ENCODE peak calls at places on chromosomes 2 and 18, in four cellular contexts. K, L, O and G are unnamed samples. For H3F3A, the result is how much of the 10 kb centered on the place peaks cover.

GRCh38 chr2:61471905-61472805 is 1.3 kb upstream of the USP34 start:
- DNase-seq in K (peak), L (peak), O (peak), G (peak)

GRCh38 chr2:170354409-170354808 is 176.5 kb downstream of the MYO3B start:
- DNase-seq in K (no peak), L (no peak), O (peak), G (no peak)

GRCh38 chr2:10392100-10392499 is 56.0 kb downstream of the ODC1 start:
- DNase-seq in K (no peak), L (no peak), O (no peak), G (no peak)

GRCh38 chr18:55114856-55115255 is 155.6 kb upstream of the CCDC68 start:
- DNase-seq in K (no peak), L (no peak), O (no peak), G (no peak)

GRCh38 chr2:10688921-10689807 is 611 bp downstream of the NOL10 start:
- DNase-seq in K (no peak), L (peak), O (no peak), G (no peak)

GRCh38 chr2:82314836-82315472 is 2010.4 kb upstream of the LRRTM1 start:
- DNase-seq in K (no peak), L (no peak), O (no peak), G (no peak)

GRCh38 chr2:156891609-156892008 is 365.9 kb upstream of the GALNT5 start:
- DNase-seq in K (no peak), L (no peak), O (no peak), G (no peak)

GRCh38 chr18:6270791-6271216 is 143.9 kb downstream of the L3MBTL4 start:
- DNase-seq in K (no peak), L (no peak), O (no peak), G (no peak)

GRCh38 chr2:138814123-138814883 is 34.1 kb upstream of the NXPH2 start:
- DNase-seq in K (peak), L (no peak), O (peak), G (peak)

GRCh38 chr2:229027353-229028115 is 243.6 kb downstream of the PID1 start:
- DNase-seq in K (no peak), L (no peak), O (no peak), G (no peak)

GRCh38 chr2:46875226-46875899 is 40.2 kb downstream of the MCFD2 start:
- DNase-seq in K (no peak), L (no peak), O (no peak), G (no peak)

GRCh38 chr2:162524192-162524591 is 180.3 kb downstream of the GCA start:
- DNase-seq in K (peak), L (no peak), O (peak), G (no peak)

GRCh38 chr18:48892146-48892855 is 58.5 kb downstream of the SMAD7 start:
- DNase-seq in K (no peak), L (no peak), O (no peak), G (no peak)

GRCh38 chr2:217936952-217937351 is 65.8 kb downstream of the TNS1 start:
- DNase-seq in K (no peak), L (no peak), O (no peak), G (no peak)
- H3K9ac ChIP-seq in K (no peak), L (peak), O (no peak), G (no peak)

GRCh38 chr18:36441426-36441870 is 143.9 kb downstream of the FHOD3 start:
- DNase-seq in K (no peak), L (peak), O (no peak), G (no peak)
- H3F3A ChIP-seq in K (under half), L (under half), O (under half), G (under half)

DNA sequence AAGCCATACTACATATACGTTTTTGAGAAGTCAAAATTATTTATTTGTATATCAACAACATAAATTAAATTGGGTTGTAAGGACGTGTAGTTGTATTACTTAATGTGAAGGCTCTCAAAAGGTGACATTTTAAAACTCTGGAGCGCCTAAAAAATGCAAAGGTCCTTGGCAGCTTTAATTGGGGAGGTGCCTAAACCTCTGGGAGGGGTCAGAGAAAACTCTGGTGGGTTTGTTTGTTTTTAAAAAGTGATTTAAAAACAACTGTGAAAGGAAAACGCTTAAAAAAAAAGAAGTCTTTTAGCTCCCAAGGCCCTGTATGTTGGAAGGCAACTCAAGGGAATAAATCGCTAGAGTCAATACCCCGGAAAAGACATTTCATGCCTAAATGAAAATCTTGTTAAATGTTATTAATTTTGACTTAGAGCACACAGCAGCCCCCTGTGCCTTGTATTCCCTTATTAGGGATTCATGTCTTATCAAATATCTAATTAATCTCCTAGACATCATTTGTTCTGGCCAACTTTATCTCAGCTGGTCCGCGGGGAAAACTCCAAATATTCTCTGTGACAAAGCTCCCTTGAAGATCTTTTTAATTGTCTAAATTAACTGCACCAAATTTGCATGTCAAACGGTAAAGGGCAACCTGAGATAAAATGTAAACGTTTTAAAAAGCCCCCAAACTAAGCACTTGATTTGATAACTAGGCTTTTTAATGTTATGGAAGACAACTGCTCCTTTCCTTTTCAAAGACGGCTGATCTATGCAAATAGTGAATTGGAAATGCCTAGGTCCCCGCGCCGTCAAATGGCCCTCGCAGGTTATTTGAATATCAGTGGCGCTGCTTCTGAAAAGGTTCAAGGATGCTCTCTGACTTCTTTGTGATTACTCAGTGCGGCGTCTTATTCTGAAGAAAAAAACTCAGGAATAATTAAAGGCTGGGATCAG is 4.1 kb downstream of the SP9 start:
- DNase-seq in K (no peak), L (no peak), O (peak), G (no peak)
- TF ChIP-seq EZH2 in K (no peak), L (no peak), O (no peak), G (no peak)

GRCh38 chr2:219158586-219158985 is 2.0 kb downstream of the NHEJ1 start:
- DNase-seq in K (peak), L (peak), O (no peak), G (no peak)
- H3K9ac ChIP-seq in K (no peak), L (no peak), O (no peak), G (no peak)

DNA sequence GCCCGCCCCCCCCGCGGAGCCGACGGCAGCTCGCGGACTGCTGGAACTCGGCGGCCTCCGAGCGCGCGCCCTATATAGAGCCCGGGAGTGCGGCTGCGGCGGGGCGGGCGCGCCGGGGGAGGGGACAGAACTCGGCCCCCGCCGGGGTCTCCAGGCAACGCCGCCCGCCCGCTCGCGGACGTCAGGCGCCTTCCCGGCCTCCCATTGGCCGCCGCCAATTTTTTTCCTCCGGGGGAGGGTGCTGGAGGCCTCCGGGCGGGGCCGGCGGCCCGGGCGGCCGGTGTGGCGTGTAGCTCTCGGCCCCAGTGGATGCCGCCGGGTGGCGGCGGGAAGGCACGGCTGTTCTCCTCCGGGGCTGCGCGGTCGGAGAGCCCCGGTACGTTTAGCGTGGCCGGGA is at the start of gene ZFP36L2:
- DNase-seq in K (peak), L (peak), O (peak), G (peak)
- H3F3A ChIP-seq in K (under half), L (under half), O (half or more), G (half or more)

DNA sequence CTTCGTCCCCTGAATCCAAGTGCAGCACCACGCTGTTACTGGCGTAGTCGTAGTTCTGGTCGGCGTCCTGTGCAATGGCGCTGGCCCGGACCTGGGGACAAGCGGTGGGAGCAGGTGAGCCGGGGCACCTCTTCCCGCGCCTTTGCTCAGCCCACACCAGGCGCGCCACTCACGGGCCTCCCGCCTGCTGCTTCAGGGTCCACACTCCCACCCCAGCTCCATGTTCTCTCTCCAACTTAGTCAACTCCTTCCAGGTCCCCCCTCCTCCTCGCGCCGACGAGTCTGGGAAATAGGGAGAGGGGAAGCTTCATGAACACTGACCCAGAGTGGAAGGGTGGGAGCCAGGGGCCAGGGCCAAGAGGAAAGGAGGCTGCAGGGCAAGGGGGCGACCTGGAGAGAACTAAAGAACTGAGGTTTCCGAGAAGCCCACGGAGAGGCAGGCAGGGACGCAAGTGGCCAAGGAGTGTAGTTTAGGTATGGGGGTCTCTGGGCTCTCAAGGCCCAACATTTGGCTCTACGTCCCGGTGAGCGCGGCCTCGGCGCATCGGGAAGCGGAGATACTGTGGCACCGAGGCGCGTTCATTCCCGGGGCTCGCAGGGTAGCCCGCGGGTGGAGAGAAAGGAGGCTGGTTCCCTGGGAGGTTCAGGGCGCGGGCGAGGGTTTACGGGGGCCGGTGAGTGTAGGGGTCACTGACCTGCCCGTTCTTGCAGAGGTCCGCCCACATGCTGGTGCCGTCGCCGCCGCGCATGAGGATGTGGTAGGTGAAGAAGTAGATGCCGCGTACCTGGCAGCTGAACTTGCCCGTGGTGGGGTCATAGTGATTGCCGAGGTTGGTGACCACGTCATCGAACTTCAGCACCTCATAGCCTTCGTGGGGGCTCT is 1.4 kb downstream of the C1QL2 start:
- DNase-seq in K (no peak), L (no peak), O (no peak), G (no peak)
- TF ChIP-seq EZH2 in K (no peak), L (peak), O (peak), G (no peak)

GRCh38 chr2:144451443-144451842 is 68.5 kb downstream of the ZEB2 start:
- DNase-seq in K (no peak), L (no peak), O (no peak), G (no peak)

GRCh38 chr2:144452169-144453038 is 67.5 kb downstream of the ZEB2 start:
- DNase-seq in K (peak), L (peak), O (peak), G (no peak)

GRCh38 chr2:144453486-144454158 is 66.3 kb downstream of the ZEB2 start:
- DNase-seq in K (no peak), L (peak), O (no peak), G (no peak)

GRCh38 chr2:144454466-144455287 is 65.2 kb downstream of the ZEB2 start:
- DNase-seq in K (no peak), L (peak), O (no peak), G (no peak)

DNA sequence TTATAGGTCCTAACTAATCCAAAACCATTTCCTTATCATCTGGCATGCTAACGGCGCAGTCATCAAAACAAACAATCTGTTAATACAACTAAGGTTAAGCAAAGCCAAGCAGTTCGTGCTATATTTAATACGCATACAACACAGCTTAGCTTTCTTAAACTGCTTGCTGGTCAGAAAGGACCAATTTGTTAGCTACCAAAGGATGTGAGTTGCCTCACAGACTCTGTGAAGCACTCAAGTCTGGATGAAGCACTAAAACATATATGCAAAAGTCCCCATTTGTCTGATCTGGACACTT is 66.9 kb downstream of the ZEB2 start:
- DNase-seq in K (peak), L (peak), O (no peak), G (no peak)
- H3K9ac ChIP-seq in K (no peak), L (peak), O (no peak), G (no peak)

GRCh38 chr2:65030481-65030880 is 25.7 kb upstream of the CEP68 start:
- DNase-seq in K (no peak), L (no peak), O (no peak), G (peak)
- H3F3A ChIP-seq in K (under half), L (under half), O (under half), G (half or more)

DNA sequence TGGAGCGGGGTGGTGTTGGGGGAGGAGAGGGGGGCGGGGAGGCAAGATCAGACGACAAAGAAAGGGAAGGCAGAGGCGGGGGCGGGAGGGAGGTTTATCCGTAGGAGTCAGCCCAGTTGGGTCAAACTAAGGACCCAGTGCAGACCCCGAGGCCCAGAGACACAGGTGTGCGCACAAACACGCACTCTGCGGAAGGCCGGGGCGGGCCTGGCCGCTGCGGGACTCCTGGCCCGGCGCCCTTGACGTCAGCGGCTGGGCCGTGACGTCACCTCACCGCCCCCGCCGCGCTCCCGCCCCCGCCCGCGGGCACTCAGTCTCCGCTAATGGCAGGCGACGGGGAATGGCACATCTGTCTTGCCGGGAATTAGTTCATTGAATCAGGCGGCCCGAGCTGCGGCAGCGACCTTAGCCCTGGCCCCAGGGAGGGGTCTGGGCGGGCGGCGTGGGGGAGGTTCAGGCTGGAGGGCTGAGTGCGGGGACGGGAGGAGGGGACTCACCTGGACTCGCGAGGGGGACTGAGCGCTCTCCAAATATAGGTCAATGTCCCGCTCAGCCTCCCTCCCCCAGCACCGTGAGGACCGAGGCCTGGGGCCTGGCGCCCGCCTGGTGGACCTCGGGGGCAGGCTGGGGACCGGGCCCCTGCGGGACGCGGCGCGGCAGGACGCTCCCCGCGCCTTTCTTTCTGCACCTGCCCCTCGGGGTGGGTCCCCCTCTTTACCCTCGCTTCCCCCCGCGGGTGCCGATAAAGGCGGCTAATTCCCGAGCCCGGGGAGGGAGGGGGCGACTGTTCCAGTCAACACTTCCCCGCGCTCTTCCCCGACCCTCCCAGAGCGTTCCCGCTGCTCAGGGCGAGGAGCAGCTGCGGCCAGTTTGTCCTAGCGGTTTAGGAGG is 15.5 kb upstream of the ECEL1 start:
- DNase-seq in K (no peak), L (peak), O (peak), G (no peak)
- TF ChIP-seq EZH2 in K (no peak), L (peak), O (peak), G (no peak)

GRCh38 chr2:73111300-73112025 is 1.3 kb downstream of the RAB11FIP5 start:
- DNase-seq in K (peak), L (peak), O (peak), G (peak)

GRCh38 chr2:73113634-73113958 is 848 bp upstream of the RAB11FIP5 start:
- DNase-seq in K (no peak), L (no peak), O (no peak), G (no peak)

GRCh38 chr2:73114273-73114867 is 1.6 kb upstream of the RAB11FIP5 start:
- DNase-seq in K (no peak), L (peak), O (no peak), G (no peak)

GRCh38 chr2:73112026-73112912 is 479 bp downstream of the RAB11FIP5 start:
- DNase-seq in K (peak), L (peak), O (peak), G (peak)

DNA sequence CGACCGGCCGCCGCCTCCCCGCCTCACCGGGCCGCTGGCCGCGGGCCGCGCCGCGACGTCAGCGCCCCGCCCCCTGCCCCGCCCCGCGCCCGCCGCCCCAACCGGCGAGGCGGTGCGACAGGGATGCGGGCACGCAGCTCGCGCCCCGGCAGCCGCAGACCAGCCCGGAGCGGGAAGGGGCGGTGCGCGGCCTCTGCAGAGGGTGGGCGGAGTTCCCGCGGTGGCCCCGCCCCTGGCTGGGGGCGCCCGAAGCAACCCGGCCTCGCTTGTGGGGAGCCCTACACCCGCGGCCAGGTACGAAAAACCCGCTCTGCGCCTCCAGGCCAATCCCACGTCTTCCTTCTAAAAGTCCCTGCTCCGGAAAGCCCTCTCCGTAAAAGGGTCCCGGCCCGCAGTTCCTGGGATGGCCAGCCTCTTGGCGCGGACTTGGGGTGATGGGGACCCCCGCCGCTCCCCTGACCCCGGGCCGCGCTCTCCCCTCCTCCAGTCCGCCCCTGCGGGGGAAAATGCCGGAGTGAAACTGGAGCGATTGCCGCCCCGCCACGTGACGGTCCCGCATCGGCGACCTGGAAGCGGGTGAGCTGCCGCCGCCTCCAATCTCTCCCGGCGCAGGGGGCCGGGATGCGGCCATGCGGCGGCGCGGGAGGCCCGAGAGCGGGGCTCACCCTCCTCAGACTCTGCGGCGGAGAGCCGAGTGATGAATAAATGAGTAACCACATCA is at the start of gene RAB11FIP5:
- DNase-seq in K (peak), L (peak), O (peak), G (peak)
- H3K9ac ChIP-seq in K (peak), L (peak), O (no peak), G (peak)